ENCODE peak calls at places on chromosomes 11 and 22, in eight cellular contexts. One of them, this sample, is unnamed.

GRCh38 chr11:69463181-69463891 is 18.1 kb upstream of the LINC01488 start:
- DNase-seq in mesendoderm: peak
- DNase-seq in IMR-90: peak
- DNase-seq in tibial nerve: no peak
- DNase-seq in tibial artery: no peak
- DNase-seq in caudate nucleus: no peak
- DNase-seq in esophagus muscularis mucosa: no peak
- DNase-seq in pancreas: no peak
- DNase-seq in this sample: no peak

GRCh38 chr11:123434262-123434661 is 4.2 kb downstream of the GRAMD1B start:
- DNase-seq in mesendoderm: peak
- DNase-seq in IMR-90: peak
- DNase-seq in tibial nerve: no peak
- DNase-seq in tibial artery: no peak
- DNase-seq in caudate nucleus: no peak
- DNase-seq in esophagus muscularis mucosa: no peak
- DNase-seq in pancreas: no peak
- DNase-seq in this sample: no peak

GRCh38 chr11:60360621-60361020 is 17.7 kb upstream of the MS4A7 start:
- DNase-seq in mesendoderm: peak
- DNase-seq in IMR-90: no peak
- DNase-seq in tibial nerve: no peak
- DNase-seq in tibial artery: no peak
- DNase-seq in caudate nucleus: no peak
- DNase-seq in esophagus muscularis mucosa: no peak
- DNase-seq in pancreas: no peak
- DNase-seq in this sample: no peak

GRCh38 chr11:67120881-67121710 is 2.0 kb downstream of the KDM2A start:
- DNase-seq in mesendoderm: no peak
- DNase-seq in IMR-90: peak
- DNase-seq in tibial nerve: no peak
- DNase-seq in tibial artery: peak
- DNase-seq in caudate nucleus: no peak
- DNase-seq in esophagus muscularis mucosa: no peak
- DNase-seq in pancreas: no peak
- DNase-seq in this sample: no peak

GRCh38 chr22:29647954-29648737 is 44.7 kb downstream of the NF2 start:
- DNase-seq in mesendoderm: no peak
- DNase-seq in IMR-90: no peak
- DNase-seq in tibial nerve: no peak
- DNase-seq in tibial artery: no peak
- DNase-seq in caudate nucleus: no peak
- DNase-seq in esophagus muscularis mucosa: no peak
- DNase-seq in pancreas: no peak
- DNase-seq in this sample: no peak

GRCh38 chr22:50676211-50676636 is 3.6 kb downstream of the SHANK3 start:
- DNase-seq in mesendoderm: no peak
- DNase-seq in IMR-90: no peak
- DNase-seq in tibial nerve: no peak
- DNase-seq in tibial artery: no peak
- DNase-seq in caudate nucleus: no peak
- DNase-seq in esophagus muscularis mucosa: no peak
- DNase-seq in pancreas: no peak
- DNase-seq in this sample: no peak

GRCh38 chr11:2414616-2415015 is 14.1 kb downstream of the TSSC4 start:
- DNase-seq in mesendoderm: no peak
- DNase-seq in IMR-90: no peak
- DNase-seq in tibial nerve: no peak
- DNase-seq in tibial artery: no peak
- DNase-seq in caudate nucleus: no peak
- DNase-seq in esophagus muscularis mucosa: no peak
- DNase-seq in pancreas: no peak
- DNase-seq in this sample: no peak

GRCh38 chr11:116257092-116257491 is 515.7 kb downstream of the BUD13 start:
- DNase-seq in mesendoderm: peak
- DNase-seq in IMR-90: no peak
- DNase-seq in tibial nerve: no peak
- DNase-seq in tibial artery: no peak
- DNase-seq in caudate nucleus: no peak
- DNase-seq in esophagus muscularis mucosa: no peak
- DNase-seq in pancreas: no peak
- DNase-seq in this sample: no peak

GRCh38 chr11:66265531-66266377 is 2.7 kb upstream of the RAB1B start:
- DNase-seq in mesendoderm: no peak
- DNase-seq in IMR-90: no peak
- DNase-seq in tibial nerve: no peak
- DNase-seq in tibial artery: no peak
- DNase-seq in caudate nucleus: no peak
- DNase-seq in esophagus muscularis mucosa: no peak
- DNase-seq in pancreas: peak
- DNase-seq in this sample: no peak

GRCh38 chr22:37639771-37640590 is 512 bp downstream of the SH3BP1 start:
- DNase-seq in mesendoderm: peak
- DNase-seq in IMR-90: no peak
- DNase-seq in tibial nerve: no peak
- DNase-seq in tibial artery: no peak
- DNase-seq in caudate nucleus: no peak
- DNase-seq in esophagus muscularis mucosa: no peak
- DNase-seq in pancreas: no peak
- DNase-seq in this sample: no peak

GRCh38 chr11:132670921-132671675 is 861.2 kb downstream of the OPCML start:
- DNase-seq in mesendoderm: no peak
- DNase-seq in IMR-90: no peak
- DNase-seq in tibial nerve: no peak
- DNase-seq in tibial artery: no peak
- DNase-seq in caudate nucleus: no peak
- DNase-seq in esophagus muscularis mucosa: no peak
- DNase-seq in pancreas: no peak
- DNase-seq in this sample: no peak

GRCh38 chr11:73554677-73555320 is 43.1 kb downstream of the FAM168A start:
- DNase-seq in mesendoderm: no peak
- DNase-seq in IMR-90: no peak
- DNase-seq in tibial nerve: no peak
- DNase-seq in tibial artery: no peak
- DNase-seq in caudate nucleus: no peak
- DNase-seq in esophagus muscularis mucosa: no peak
- DNase-seq in pancreas: no peak
- DNase-seq in this sample: no peak

GRCh38 chr22:37184380-37184755 is 3.7 kb downstream of the C1QTNF6 start:
- DNase-seq in mesendoderm: no peak
- DNase-seq in IMR-90: no peak
- DNase-seq in tibial nerve: no peak
- DNase-seq in tibial artery: no peak
- DNase-seq in caudate nucleus: no peak
- DNase-seq in esophagus muscularis mucosa: no peak
- DNase-seq in pancreas: no peak
- DNase-seq in this sample: no peak

GRCh38 chr11:2551131-2551530 is 106.3 kb downstream of the KCNQ1 start:
- DNase-seq in mesendoderm: no peak
- DNase-seq in IMR-90: no peak
- DNase-seq in tibial nerve: no peak
- DNase-seq in tibial artery: no peak
- DNase-seq in caudate nucleus: no peak
- DNase-seq in esophagus muscularis mucosa: no peak
- DNase-seq in pancreas: no peak
- DNase-seq in this sample: no peak

GRCh38 chr11:69371731-69372588 is 78.0 kb downstream of the MYEOV start:
- DNase-seq in mesendoderm: no peak
- DNase-seq in IMR-90: no peak
- DNase-seq in tibial nerve: no peak
- DNase-seq in tibial artery: no peak
- DNase-seq in caudate nucleus: no peak
- DNase-seq in esophagus muscularis mucosa: peak
- DNase-seq in pancreas: no peak
- DNase-seq in this sample: no peak

GRCh38 chr11:8671242-8671641 is 11.2 kb downstream of the TRIM66 start:
- DNase-seq in mesendoderm: peak
- DNase-seq in IMR-90: peak
- DNase-seq in tibial nerve: no peak
- DNase-seq in tibial artery: peak
- DNase-seq in caudate nucleus: no peak
- DNase-seq in esophagus muscularis mucosa: no peak
- DNase-seq in pancreas: no peak
- DNase-seq in this sample: peak

GRCh38 chr22:22953796-22954195 is 66.2 kb downstream of the IGLL5 start:
- DNase-seq in mesendoderm: no peak
- DNase-seq in IMR-90: no peak
- DNase-seq in tibial nerve: no peak
- DNase-seq in tibial artery: no peak
- DNase-seq in caudate nucleus: no peak
- DNase-seq in esophagus muscularis mucosa: no peak
- DNase-seq in pancreas: no peak
- DNase-seq in this sample: no peak

GRCh38 chr11:44634401-44635281 is 69.2 kb downstream of the CD82 start:
- DNase-seq in mesendoderm: peak
- DNase-seq in IMR-90: peak
- DNase-seq in tibial nerve: no peak
- DNase-seq in tibial artery: peak
- DNase-seq in caudate nucleus: peak
- DNase-seq in esophagus muscularis mucosa: peak
- DNase-seq in pancreas: peak
- DNase-seq in this sample: no peak

GRCh38 chr11:32433249-32434115 is 1.9 kb downstream of the WT1 start:
- DNase-seq in mesendoderm: no peak
- DNase-seq in IMR-90: no peak
- DNase-seq in tibial nerve: no peak
- DNase-seq in tibial artery: no peak
- DNase-seq in caudate nucleus: no peak
- DNase-seq in esophagus muscularis mucosa: no peak
- DNase-seq in pancreas: no peak
- DNase-seq in this sample: no peak

GRCh38 chr11:32430586-32431357 is 4.6 kb downstream of the WT1 start:
- DNase-seq in mesendoderm: peak
- DNase-seq in IMR-90: no peak
- DNase-seq in tibial nerve: no peak
- DNase-seq in tibial artery: no peak
- DNase-seq in caudate nucleus: no peak
- DNase-seq in esophagus muscularis mucosa: no peak
- DNase-seq in pancreas: no peak
- DNase-seq in this sample: no peak

GRCh38 chr11:32432565-32433248 is 2.6 kb downstream of the WT1 start:
- DNase-seq in mesendoderm: no peak
- DNase-seq in IMR-90: no peak
- DNase-seq in tibial nerve: no peak
- DNase-seq in tibial artery: no peak
- DNase-seq in caudate nucleus: no peak
- DNase-seq in esophagus muscularis mucosa: no peak
- DNase-seq in pancreas: no peak
- DNase-seq in this sample: no peak

GRCh38 chr11:32429477-32429876 is 5.9 kb downstream of the WT1 start:
- DNase-seq in mesendoderm: no peak
- DNase-seq in IMR-90: no peak
- DNase-seq in tibial nerve: no peak
- DNase-seq in tibial artery: no peak
- DNase-seq in caudate nucleus: no peak
- DNase-seq in esophagus muscularis mucosa: no peak
- DNase-seq in pancreas: no peak
- DNase-seq in this sample: no peak

GRCh38 chr11:32431657-32432056 is 3.7 kb downstream of the WT1 start:
- DNase-seq in mesendoderm: no peak
- DNase-seq in IMR-90: no peak
- DNase-seq in tibial nerve: no peak
- DNase-seq in tibial artery: no peak
- DNase-seq in caudate nucleus: no peak
- DNase-seq in esophagus muscularis mucosa: no peak
- DNase-seq in pancreas: no peak
- DNase-seq in this sample: no peak
- H3K27ac ChIP-seq in mesendoderm: no peak
- H3K27ac ChIP-seq in IMR-90: no peak
- H3K27ac ChIP-seq in tibial nerve: no peak
- H3K27ac ChIP-seq in tibial artery: no peak
- H3K27ac ChIP-seq in caudate nucleus: no peak
- H3K27ac ChIP-seq in esophagus muscularis mucosa: no peak
- H3K27ac ChIP-seq in pancreas: no peak
- H3K27ac ChIP-seq in this sample: no peak

GRCh38 chr11:120302001-120302805 is 22.9 kb upstream of the TLCD5 start:
- DNase-seq in mesendoderm: no peak
- DNase-seq in IMR-90: no peak
- DNase-seq in tibial nerve: no peak
- DNase-seq in tibial artery: no peak
- DNase-seq in caudate nucleus: no peak
- DNase-seq in esophagus muscularis mucosa: no peak
- DNase-seq in pancreas: peak
- DNase-seq in this sample: no peak
- H3K27ac ChIP-seq in mesendoderm: no peak
- H3K27ac ChIP-seq in IMR-90: no peak
- H3K27ac ChIP-seq in tibial nerve: no peak
- H3K27ac ChIP-seq in tibial artery: no peak
- H3K27ac ChIP-seq in caudate nucleus: no peak
- H3K27ac ChIP-seq in esophagus muscularis mucosa: no peak
- H3K27ac ChIP-seq in pancreas: peak
- H3K27ac ChIP-seq in this sample: no peak

GRCh38 chr11:7413961-7414728 is 71.2 kb upstream of the OLFML1 start:
- DNase-seq in mesendoderm: peak
- DNase-seq in IMR-90: no peak
- DNase-seq in tibial nerve: no peak
- DNase-seq in tibial artery: no peak
- DNase-seq in caudate nucleus: no peak
- DNase-seq in esophagus muscularis mucosa: no peak
- DNase-seq in pancreas: no peak
- DNase-seq in this sample: no peak
- H3K27ac ChIP-seq in mesendoderm: no peak
- H3K27ac ChIP-seq in IMR-90: no peak
- H3K27ac ChIP-seq in tibial nerve: no peak
- H3K27ac ChIP-seq in tibial artery: no peak
- H3K27ac ChIP-seq in caudate nucleus: no peak
- H3K27ac ChIP-seq in esophagus muscularis mucosa: no peak
- H3K27ac ChIP-seq in pancreas: no peak
- H3K27ac ChIP-seq in this sample: no peak

GRCh38 chr11:4465411-4465810 is 16.3 kb downstream of the OR52K2 start:
- DNase-seq in mesendoderm: peak
- DNase-seq in IMR-90: no peak
- DNase-seq in tibial nerve: no peak
- DNase-seq in tibial artery: no peak
- DNase-seq in caudate nucleus: no peak
- DNase-seq in esophagus muscularis mucosa: no peak
- DNase-seq in pancreas: no peak
- DNase-seq in this sample: no peak

GRCh38 chr11:4464216-4465159 is 15.4 kb downstream of the OR52K2 start:
- DNase-seq in mesendoderm: peak
- DNase-seq in IMR-90: peak
- DNase-seq in tibial nerve: no peak
- DNase-seq in tibial artery: no peak
- DNase-seq in caudate nucleus: no peak
- DNase-seq in esophagus muscularis mucosa: no peak
- DNase-seq in pancreas: no peak
- DNase-seq in this sample: no peak

GRCh38 chr11:4467043-4467442 is 15.4 kb upstream of the OR52K1 start:
- DNase-seq in mesendoderm: no peak
- DNase-seq in IMR-90: no peak
- DNase-seq in tibial nerve: no peak
- DNase-seq in tibial artery: no peak
- DNase-seq in caudate nucleus: no peak
- DNase-seq in esophagus muscularis mucosa: no peak
- DNase-seq in pancreas: no peak
- DNase-seq in this sample: no peak

GRCh38 chr11:4467811-4468606 is 14.4 kb upstream of the OR52K1 start:
- DNase-seq in mesendoderm: no peak
- DNase-seq in IMR-90: no peak
- DNase-seq in tibial nerve: no peak
- DNase-seq in tibial artery: no peak
- DNase-seq in caudate nucleus: no peak
- DNase-seq in esophagus muscularis mucosa: no peak
- DNase-seq in pancreas: no peak
- DNase-seq in this sample: no peak

GRCh38 chr11:4466168-4466891 is 16.1 kb upstream of the OR52K1 start:
- DNase-seq in mesendoderm: peak
- DNase-seq in IMR-90: no peak
- DNase-seq in tibial nerve: no peak
- DNase-seq in tibial artery: no peak
- DNase-seq in caudate nucleus: no peak
- DNase-seq in esophagus muscularis mucosa: no peak
- DNase-seq in pancreas: no peak
- DNase-seq in this sample: no peak
- H3K27ac ChIP-seq in mesendoderm: no peak
- H3K27ac ChIP-seq in IMR-90: no peak
- H3K27ac ChIP-seq in tibial nerve: no peak
- H3K27ac ChIP-seq in tibial artery: no peak
- H3K27ac ChIP-seq in caudate nucleus: no peak
- H3K27ac ChIP-seq in esophagus muscularis mucosa: no peak
- H3K27ac ChIP-seq in pancreas: no peak
- H3K27ac ChIP-seq in this sample: no peak